ENCODE peak calls at places on chromosomes 7 and 10, in ten cellular contexts. W is esophagus squamous epithelium, E is A549, Z is ovary, B is IMR-90, H is NB4, L is spleen, F is tibial nerve, Q is heart left ventricle, D is upper lobe of left lung. N is an unnamed sample.

GRCh38 chr10:35487336-35488034 is 117.7 kb upstream of the GJD4 start:
- DNase-seq in H (no peak), E (no peak), W (no peak), B (peak), D (no peak), F (no peak), Z (no peak), L (no peak), Q (no peak), N (no peak)

GRCh38 chr7:87658553-87658952 is 30.4 kb downstream of the RUNDC3B start:
- DNase-seq in B (no peak), H (no peak), W (no peak), F (no peak), E (no peak), Q (no peak), L (no peak), D (no peak), Z (no peak), N (no peak)

GRCh38 chr7:41163991-41164390 is 538.9 kb downstream of the INHBA start:
- DNase-seq in W (no peak), Q (no peak), D (no peak), H (no peak), Z (no peak), E (no peak), B (no peak), F (no peak), L (no peak), N (no peak)

GRCh38 chr10:122085423-122085911 is 96.5 kb downstream of the TACC2 start:
- DNase-seq in Q (no peak), L (no peak), D (no peak), W (no peak), Z (no peak), B (no peak), E (no peak), H (no peak), F (no peak), N (no peak)

GRCh38 chr7:32583791-32584190 is 88.5 kb downstream of the AVL9 start:
- DNase-seq in L (no peak), E (no peak), W (no peak), D (no peak), H (peak), B (peak), Z (no peak), Q (no peak), F (no peak), N (no peak)

GRCh38 chr7:64992971-64993370 is 2.1 kb upstream of the ZNF117 start:
- DNase-seq in H (no peak), B (no peak), F (no peak), D (no peak), L (no peak), E (no peak), Q (no peak), W (no peak), Z (no peak), N (no peak)

GRCh38 chr7:140639366-140640053 is 1.1 kb downstream of the DENND2A start:
- DNase-seq in Q (peak), D (no peak), Z (peak), F (no peak), L (peak), H (no peak), W (no peak), B (peak), E (no peak), N (no peak)

GRCh38 chr7:77570330-77571011 is 33.4 kb downstream of the PTPN12 start:
- DNase-seq in D (no peak), H (peak), Z (no peak), L (no peak), F (no peak), E (no peak), B (peak), Q (no peak), W (no peak), N (no peak)

GRCh38 chr7:154832557-154833138 is 170.3 kb downstream of the PAXIP1 start:
- DNase-seq in W (no peak), L (no peak), Z (no peak), D (no peak), Q (no peak), F (no peak), H (peak), E (peak), B (no peak), N (peak)

GRCh38 chr7:142012825-142013506 is 17.3 kb downstream of the MGAM start:
- DNase-seq in W (no peak), L (no peak), F (no peak), Q (no peak), B (no peak), D (no peak), Z (no peak), E (no peak), H (peak), N (no peak)

DNA sequence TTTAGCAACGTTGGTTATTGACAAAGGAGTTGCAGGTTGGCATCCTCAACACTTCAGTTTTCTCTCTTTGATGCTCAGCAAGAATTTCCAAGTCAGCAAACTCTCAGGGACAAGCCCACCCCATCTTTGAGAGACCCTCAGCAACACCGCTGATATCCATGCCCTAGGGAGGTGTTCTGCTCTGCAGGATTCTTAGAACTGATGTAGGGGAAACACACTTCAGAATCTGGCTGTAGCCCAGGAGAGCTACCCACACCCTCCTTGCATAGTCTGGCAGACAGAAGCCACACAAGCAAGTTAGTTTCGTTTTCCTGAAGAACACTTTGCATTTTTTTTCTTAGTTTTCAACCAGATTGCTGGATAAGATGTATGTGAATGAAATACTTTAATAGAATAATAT is 827 bp downstream of the SAMD9L start:
- DNase-seq in F (no peak), L (peak), H (peak), Z (no peak), B (peak), E (peak), Q (peak), W (no peak), D (peak), N (peak)
- TF ChIP-seq POLR2A in F (no peak), L (no peak), H (no peak), Z (no peak), B (no peak), E (no peak), Q (no peak), W (no peak), D (no peak), N (no peak)

GRCh38 chr10:103571656-103571975 is 78.1 kb downstream of the NEURL1 start:
- DNase-seq in E (no peak), Z (no peak), F (no peak), H (no peak), W (no peak), Q (no peak), L (no peak), B (no peak), D (no peak), N (no peak)

GRCh38 chr10:103574116-103575061 is 80.9 kb downstream of the NEURL1 start:
- DNase-seq in H (no peak), Q (no peak), F (no peak), L (no peak), B (no peak), Z (no peak), E (no peak), D (no peak), W (no peak), N (no peak)

GRCh38 chr10:103570844-103571655 is 77.5 kb downstream of the NEURL1 start:
- DNase-seq in E (no peak), B (no peak), D (no peak), Q (no peak), L (no peak), F (no peak), Z (no peak), W (no peak), H (no peak), N (no peak)

GRCh38 chr10:103575416-103576075 is 82.0 kb downstream of the NEURL1 start:
- DNase-seq in Q (no peak), Z (no peak), E (no peak), B (no peak), H (no peak), W (no peak), L (no peak), F (no peak), D (no peak), N (no peak)

GRCh38 chr10:103572597-103573321 is 79.3 kb downstream of the NEURL1 start:
- DNase-seq in F (no peak), D (no peak), E (no peak), W (no peak), H (no peak), Z (no peak), B (peak), L (no peak), Q (no peak), N (no peak)
- TF ChIP-seq POLR2A in F (no peak), D (no peak), E (no peak), W (no peak), H (no peak), Z (no peak), B (no peak), L (no peak), Q (no peak), N (no peak)

GRCh38 chr7:55550010-55550409 is 22.3 kb downstream of the VOPP1 start:
- DNase-seq in L (no peak), Z (no peak), Q (no peak), D (no peak), H (no peak), F (no peak), W (no peak), E (no peak), B (no peak), N (no peak)

GRCh38 chr7:55545496-55545895 is 26.8 kb downstream of the VOPP1 start:
- DNase-seq in H (no peak), D (no peak), Q (peak), B (peak), F (no peak), Z (no peak), E (no peak), L (no peak), W (no peak), N (no peak)

GRCh38 chr7:55549457-55549856 is 22.8 kb downstream of the VOPP1 start:
- DNase-seq in D (no peak), Q (no peak), B (no peak), W (no peak), H (no peak), E (no peak), F (no peak), L (no peak), Z (no peak), N (no peak)

GRCh38 chr7:55548295-55548731 is 24.0 kb downstream of the VOPP1 start:
- DNase-seq in Q (no peak), F (no peak), D (no peak), L (no peak), E (no peak), Z (no peak), B (no peak), W (no peak), H (no peak), N (no peak)

DNA sequence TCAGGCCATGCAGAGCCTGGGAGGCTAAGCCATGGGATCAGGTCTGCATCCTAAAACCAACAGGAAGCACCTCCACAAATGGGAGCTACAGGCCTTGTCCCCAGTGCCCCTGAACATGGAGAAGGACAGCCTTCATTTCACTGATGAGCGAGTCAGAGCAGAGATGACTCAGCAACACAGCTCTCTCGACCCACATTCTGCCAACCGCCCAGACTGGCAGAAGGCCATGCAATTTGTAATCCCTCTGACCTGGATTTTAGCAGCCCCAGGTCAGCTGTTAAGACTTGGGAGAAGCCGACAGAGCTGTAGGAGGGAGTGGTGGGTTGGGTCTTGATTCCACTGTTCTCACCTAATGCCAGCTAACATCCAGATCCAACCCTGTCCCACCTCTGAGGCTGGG is 25.5 kb downstream of the VOPP1 start:
- DNase-seq in Q (peak), E (peak), Z (no peak), B (peak), W (no peak), F (no peak), H (peak), L (no peak), D (peak), N (no peak)
- TF ChIP-seq POLR2A in Q (no peak), E (no peak), Z (no peak), B (no peak), W (no peak), F (no peak), H (no peak), L (no peak), D (no peak), N (peak)

DNA sequence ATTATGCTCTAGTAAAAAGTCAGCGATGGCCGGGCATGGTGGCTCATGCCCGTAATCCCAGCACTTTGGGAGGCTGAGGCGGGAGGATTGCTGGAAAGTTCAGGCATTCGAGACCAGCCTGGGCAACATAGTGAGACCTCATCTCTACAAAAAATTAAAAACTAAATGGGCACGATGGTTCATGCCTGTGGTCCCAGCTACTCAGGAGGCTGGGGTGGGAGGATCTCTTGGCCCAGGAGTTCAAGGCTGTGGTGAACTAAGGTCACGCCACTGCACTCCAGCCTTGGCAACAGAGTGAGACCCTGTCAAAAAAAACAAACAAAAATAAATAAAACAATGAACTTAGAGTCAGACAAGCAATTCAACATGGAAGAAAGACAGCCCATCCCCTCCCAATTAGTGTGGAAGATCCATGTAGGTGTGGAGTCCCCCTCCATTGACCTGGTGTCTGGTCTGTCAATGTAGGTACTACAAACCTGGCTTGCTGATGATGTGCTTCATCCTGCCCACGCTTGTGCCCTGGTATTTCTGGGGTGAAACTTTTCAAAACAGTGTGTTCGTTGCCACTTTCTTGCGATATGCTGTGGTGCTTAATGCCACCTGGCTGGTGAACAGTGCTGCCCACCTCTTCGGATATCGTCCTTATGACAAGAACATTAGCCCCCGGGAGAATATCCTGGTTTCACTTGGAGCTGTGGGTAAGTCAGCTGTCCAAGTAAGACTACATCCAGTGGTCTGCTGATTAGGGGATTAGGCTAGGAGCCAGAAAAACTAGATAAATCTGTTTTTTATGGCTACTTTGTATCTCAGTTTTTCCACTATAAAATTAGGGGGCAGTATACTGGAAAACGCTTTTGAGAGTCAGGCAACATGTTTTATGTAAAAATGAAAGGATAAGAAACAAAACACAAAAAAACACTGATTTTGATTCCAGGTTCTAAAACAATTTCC is 9.3 kb downstream of the SCD start:
- DNase-seq in F (no peak), Z (no peak), W (no peak), H (no peak), D (no peak), E (no peak), B (no peak), Q (no peak), L (no peak), N (no peak)
- TF ChIP-seq POLR2A in F (no peak), Z (no peak), W (no peak), H (no peak), D (no peak), E (no peak), B (no peak), Q (no peak), L (no peak), N (no peak)

GRCh38 chr10:74000892-74001669 is 3.2 kb downstream of the VCL start:
- DNase-seq in E (no peak), L (no peak), F (no peak), W (no peak), Q (no peak), Z (no peak), H (no peak), B (no peak), D (no peak), N (no peak)

GRCh38 chr10:73997806-73998622 is at the start of gene VCL:
- DNase-seq in Z (peak), E (peak), B (peak), W (peak), D (peak), F (peak), Q (peak), L (peak), H (peak), N (peak)

GRCh38 chr10:73997479-73997805 is 474 bp upstream of the VCL start:
- DNase-seq in H (no peak), B (no peak), E (peak), Q (no peak), W (no peak), F (no peak), D (no peak), Z (no peak), L (no peak), N (no peak)

GRCh38 chr10:73999703-74000102 is 1.8 kb downstream of the VCL start:
- DNase-seq in W (no peak), Z (no peak), F (no peak), D (no peak), E (no peak), Q (no peak), L (no peak), B (peak), H (no peak), N (no peak)

GRCh38 chr10:73998623-73999622 is 1.0 kb downstream of the VCL start:
- DNase-seq in D (peak), Q (peak), B (peak), H (no peak), Z (peak), W (no peak), L (peak), F (peak), E (peak), N (no peak)
- TF ChIP-seq POLR2A in D (no peak), Q (no peak), B (peak), H (no peak), Z (peak), W (no peak), L (no peak), F (peak), E (no peak), N (no peak)

DNA sequence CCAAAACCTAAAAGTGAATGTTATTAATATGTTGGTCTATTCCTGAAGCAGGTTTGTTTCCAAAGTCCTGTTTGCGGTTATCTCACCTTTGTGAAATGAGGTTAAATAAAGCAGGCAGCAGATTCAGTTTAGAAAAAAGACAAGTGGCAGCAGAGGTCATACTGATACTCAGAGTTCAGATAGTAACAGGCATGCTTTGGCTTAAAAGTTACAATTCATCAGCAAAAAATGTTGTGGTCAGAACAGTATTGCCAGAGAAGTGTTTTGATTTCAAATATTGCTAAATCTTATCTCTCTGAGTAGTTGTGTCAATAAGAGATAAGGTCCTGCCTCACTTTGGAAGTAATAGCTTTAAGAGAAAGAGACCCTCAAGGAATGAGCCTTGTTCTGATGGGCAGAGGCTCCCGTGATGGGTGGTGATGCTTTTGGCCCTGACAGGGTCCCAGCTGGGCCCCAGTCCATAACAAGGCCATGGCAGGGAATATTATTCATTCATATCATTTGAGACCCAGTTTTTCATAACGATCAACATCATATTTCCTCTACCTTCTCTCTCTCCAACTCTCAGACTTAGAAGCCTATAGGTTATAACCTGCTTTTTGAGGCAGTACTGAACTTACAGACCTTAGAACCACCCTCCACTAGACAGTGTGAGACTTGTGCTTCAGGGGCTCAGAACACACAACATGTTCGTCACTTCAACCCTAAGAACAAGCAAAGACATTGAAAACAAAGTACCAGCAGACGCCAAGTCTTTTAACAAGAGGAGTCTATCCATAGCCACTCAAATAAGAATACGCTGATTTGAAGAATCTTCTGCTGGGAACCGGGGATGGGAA is 58.5 kb upstream of the AHR start:
- DNase-seq in H (no peak), Z (no peak), F (no peak), E (peak), B (peak), D (no peak), Q (no peak), W (no peak), L (no peak), N (no peak)
- TF ChIP-seq POLR2A in H (no peak), Z (no peak), F (no peak), E (no peak), B (no peak), D (no peak), Q (no peak), W (no peak), L (no peak), N (no peak)

DNA sequence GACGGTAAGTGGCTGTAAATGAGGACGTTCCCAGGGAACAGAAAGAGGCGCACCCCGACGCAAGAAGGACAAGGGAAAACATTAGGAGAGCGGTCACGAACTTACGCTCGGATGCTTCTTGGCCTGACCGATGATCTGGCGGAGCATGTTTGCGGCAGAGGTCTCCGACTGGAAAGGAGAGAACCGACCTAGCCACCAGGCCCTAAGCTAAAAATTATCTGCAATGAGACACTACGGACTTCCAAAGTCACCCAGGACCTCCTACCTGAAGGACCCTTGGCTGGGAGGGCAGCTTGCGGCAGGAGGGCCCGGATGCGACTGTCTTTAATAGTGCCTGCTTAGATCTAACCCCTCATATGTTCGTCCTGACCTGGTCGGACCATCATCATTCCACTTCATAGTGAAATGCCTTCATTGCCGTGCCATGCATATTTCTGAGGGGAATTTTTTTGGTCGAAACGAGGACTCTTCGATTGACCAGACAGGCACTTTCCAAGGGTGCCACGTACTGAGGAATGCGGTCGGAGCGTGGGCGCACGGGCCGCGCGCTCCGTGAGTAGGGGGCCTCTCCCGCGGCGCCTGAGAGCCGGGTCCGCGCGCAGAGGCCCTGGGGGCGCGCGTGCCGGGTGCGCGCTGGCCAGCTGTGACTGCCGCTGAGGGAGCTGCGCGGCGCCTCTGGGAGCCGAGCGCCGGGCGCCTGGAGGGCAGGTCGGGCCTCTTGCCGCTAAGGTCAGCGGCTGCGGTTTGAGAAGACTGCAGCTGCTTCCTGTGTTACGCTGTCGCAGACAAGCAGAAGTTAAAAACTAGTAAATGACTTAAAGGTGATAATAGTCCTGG is 33.5 kb upstream of the PHF14 start:
- DNase-seq in Z (peak), E (peak), D (peak), F (peak), W (peak), B (peak), H (peak), L (peak), Q (peak), N (peak)
- TF ChIP-seq POLR2A in Z (peak), E (peak), D (peak), F (peak), W (no peak), B (peak), H (peak), L (no peak), Q (no peak), N (peak)

GRCh38 chr10:16436758-16437539 is at the start of gene PTER:
- DNase-seq in Q (peak), D (peak), B (peak), H (peak), L (peak), Z (peak), W (peak), E (peak), F (peak), N (peak)
- TF ChIP-seq POLR2A in Q (peak), D (peak), B (no peak), H (peak), L (peak), Z (no peak), W (no peak), E (peak), F (peak), N (peak)

GRCh38 chr7:28408974-28409715 is 3.2 kb upstream of the CREB5 start:
- DNase-seq in F (peak), Z (peak), B (peak), Q (peak), H (peak), W (peak), D (peak), E (peak), L (peak), N (peak)
- TF ChIP-seq POLR2A in F (peak), Z (peak), B (peak), Q (peak), H (no peak), W (no peak), D (peak), E (no peak), L (no peak), N (peak)

N was measured in GM12891.